ENCODE peak calls at places on chromosomes 11 and 22, in five cellular contexts. One of them, this sample, is unnamed. For H3K9me2 and H3K9me3, the result is how much of the 10 kb centered on the place peaks cover.

GRCh38 chr22:20229916-20230775 is 38.0 kb downstream of the RTN4R start:
- DNase-seq in OCI-LY7: no peak
- DNase-seq in PC-9: no peak
- DNase-seq in PC-3: no peak
- DNase-seq in GM23248: no peak
- DNase-seq in this sample: no peak

GRCh38 chr11:111912535-111912934 is at the start of gene HSPB2:
- DNase-seq in PC-3: no peak
- DNase-seq in GM23248: peak
- DNase-seq in PC-9: no peak
- DNase-seq in OCI-LY7: no peak
- DNase-seq in this sample: no peak

GRCh38 chr11:86551286-86551685 is 121.1 kb downstream of the ME3 start:
- DNase-seq in PC-9: no peak
- DNase-seq in PC-3: peak
- DNase-seq in OCI-LY7: no peak
- DNase-seq in GM23248: peak
- DNase-seq in this sample: no peak

GRCh38 chr11:46112961-46113617 is 8.2 kb downstream of the PHF21A start:
- DNase-seq in GM23248: peak
- DNase-seq in PC-3: peak
- DNase-seq in OCI-LY7: peak
- DNase-seq in PC-9: no peak
- DNase-seq in this sample: peak

GRCh38 chr22:29710922-29711593 is 8.7 kb upstream of the CABP7 start:
- DNase-seq in OCI-LY7: no peak
- DNase-seq in PC-3: no peak
- DNase-seq in PC-9: peak
- DNase-seq in GM23248: no peak
- DNase-seq in this sample: no peak

GRCh38 chr11:102494216-102494615 is 36.3 kb downstream of the MMP7 start:
- DNase-seq in PC-9: peak
- DNase-seq in OCI-LY7: no peak
- DNase-seq in PC-3: peak
- DNase-seq in GM23248: peak
- DNase-seq in this sample: no peak

GRCh38 chr11:22415481-22415880 is 77.3 kb downstream of the SLC17A6 start:
- DNase-seq in PC-3: no peak
- DNase-seq in PC-9: no peak
- DNase-seq in OCI-LY7: no peak
- DNase-seq in GM23248: peak
- DNase-seq in this sample: no peak

GRCh38 chr11:35618497-35619029 is 303 bp downstream of the FJX1 start:
- DNase-seq in GM23248: peak
- DNase-seq in PC-3: peak
- DNase-seq in OCI-LY7: no peak
- DNase-seq in PC-9: peak
- DNase-seq in this sample: no peak

GRCh38 chr11:125950696-125951645 is 5.1 kb downstream of the VSIG10L2 start:
- DNase-seq in PC-9: peak
- DNase-seq in GM23248: peak
- DNase-seq in OCI-LY7: no peak
- DNase-seq in PC-3: no peak
- DNase-seq in this sample: no peak

GRCh38 chr11:9858822-9859221 is 194.9 kb downstream of the SWAP70 start:
- DNase-seq in PC-9: no peak
- DNase-seq in OCI-LY7: peak
- DNase-seq in GM23248: peak
- DNase-seq in PC-3: peak
- DNase-seq in this sample: no peak

GRCh38 chr11:57406337-57406904 is 16.0 kb upstream of the PRG2 start:
- DNase-seq in GM23248: peak
- DNase-seq in OCI-LY7: no peak
- DNase-seq in PC-9: no peak
- DNase-seq in PC-3: peak
- DNase-seq in this sample: peak

GRCh38 chr11:35418847-35419712 is at the start of gene SLC1A2:
- DNase-seq in PC-3: no peak
- DNase-seq in OCI-LY7: no peak
- DNase-seq in PC-9: peak
- DNase-seq in GM23248: peak
- DNase-seq in this sample: no peak

GRCh38 chr11:93623179-93623578 is 38.3 kb upstream of the CEP295 start:
- DNase-seq in OCI-LY7: no peak
- DNase-seq in GM23248: no peak
- DNase-seq in PC-3: no peak
- DNase-seq in PC-9: peak
- DNase-seq in this sample: no peak
- H2AFZ ChIP-seq in OCI-LY7: no peak
- H2AFZ ChIP-seq in GM23248: no peak
- H2AFZ ChIP-seq in PC-3: no peak
- H2AFZ ChIP-seq in PC-9: no peak
- H2AFZ ChIP-seq in this sample: no peak

DNA sequence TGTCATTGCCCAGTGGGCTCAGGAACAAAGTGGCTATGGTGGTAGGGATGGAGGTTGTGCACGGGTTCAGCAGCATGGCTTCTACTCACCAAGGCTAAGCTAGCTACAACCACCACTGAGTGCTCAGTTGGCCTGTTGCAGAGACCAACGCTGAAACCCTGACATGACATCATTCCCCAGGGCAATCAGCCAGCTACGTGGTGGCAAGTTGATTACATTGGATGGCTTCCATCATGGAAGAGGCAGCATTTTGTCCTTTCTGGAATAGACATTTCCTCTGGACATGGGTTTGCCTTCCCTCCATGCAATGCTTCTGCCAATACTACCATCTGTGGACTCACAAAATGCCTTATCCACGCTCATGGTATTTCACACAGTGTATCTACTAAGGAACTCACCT is 634.3 kb downstream of the OPCML start:
- DNase-seq in PC-3: no peak
- DNase-seq in OCI-LY7: no peak
- DNase-seq in GM23248: no peak
- DNase-seq in PC-9: no peak
- DNase-seq in this sample: no peak
- H3K9me2 ChIP-seq in PC-3: under half
- H3K9me2 ChIP-seq in OCI-LY7: under half
- H3K9me2 ChIP-seq in GM23248: under half
- H3K9me2 ChIP-seq in PC-9: under half
- H3K9me2 ChIP-seq in this sample: under half

GRCh38 chr11:134468796-134469195 is 56.8 kb upstream of the B3GAT1 start:
- DNase-seq in PC-3: no peak
- DNase-seq in GM23248: no peak
- DNase-seq in OCI-LY7: no peak
- DNase-seq in PC-9: no peak
- DNase-seq in this sample: no peak

GRCh38 chr11:134468081-134468668 is 56.1 kb upstream of the B3GAT1 start:
- DNase-seq in PC-9: no peak
- DNase-seq in OCI-LY7: no peak
- DNase-seq in GM23248: no peak
- DNase-seq in PC-3: no peak
- DNase-seq in this sample: no peak

GRCh38 chr11:134471341-134472187 is 59.5 kb upstream of the B3GAT1 start:
- DNase-seq in GM23248: no peak
- DNase-seq in OCI-LY7: no peak
- DNase-seq in PC-3: no peak
- DNase-seq in PC-9: no peak
- DNase-seq in this sample: no peak

GRCh38 chr11:134470238-134470637 is 58.2 kb upstream of the B3GAT1 start:
- DNase-seq in PC-9: no peak
- DNase-seq in PC-3: no peak
- DNase-seq in OCI-LY7: no peak
- DNase-seq in GM23248: no peak
- DNase-seq in this sample: no peak

DNA sequence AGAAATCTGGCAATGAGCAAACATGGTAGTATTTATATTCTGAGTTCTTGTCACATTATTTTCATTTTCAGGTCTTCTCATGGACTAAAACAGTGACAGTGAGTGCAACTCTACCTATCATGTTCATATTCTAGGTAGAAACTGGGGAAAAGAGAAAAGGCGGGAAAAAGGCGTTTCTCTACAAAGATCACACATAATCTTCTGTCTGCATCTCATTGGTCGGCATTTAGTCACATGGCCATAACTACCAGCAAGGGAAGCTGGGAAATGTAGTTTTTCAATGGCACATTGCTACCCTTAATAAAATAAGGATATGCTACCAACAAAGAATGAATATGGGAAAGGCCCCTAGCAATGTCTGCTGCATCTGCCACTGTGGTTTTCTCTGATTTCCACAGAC is 57.6 kb upstream of the B3GAT1 start:
- DNase-seq in OCI-LY7: peak
- DNase-seq in PC-9: no peak
- DNase-seq in GM23248: no peak
- DNase-seq in PC-3: peak
- DNase-seq in this sample: peak
- H3K9me3 ChIP-seq in OCI-LY7: under half
- H3K9me3 ChIP-seq in PC-9: under half
- H3K9me3 ChIP-seq in GM23248: under half
- H3K9me3 ChIP-seq in PC-3: under half
- H3K9me3 ChIP-seq in this sample: under half

GRCh38 chr11:75591371-75591770 is 29.3 kb downstream of the SERPINH1 start:
- DNase-seq in GM23248: no peak
- DNase-seq in PC-3: no peak
- DNase-seq in PC-9: no peak
- DNase-seq in OCI-LY7: no peak
- DNase-seq in this sample: no peak
- H2AFZ ChIP-seq in GM23248: no peak
- H2AFZ ChIP-seq in PC-3: no peak
- H2AFZ ChIP-seq in PC-9: no peak
- H2AFZ ChIP-seq in OCI-LY7: no peak
- H2AFZ ChIP-seq in this sample: no peak

GRCh38 chr11:132895340-132895739 is 637.0 kb downstream of the OPCML start:
- DNase-seq in OCI-LY7: no peak
- DNase-seq in PC-9: no peak
- DNase-seq in PC-3: no peak
- DNase-seq in GM23248: peak
- DNase-seq in this sample: no peak

GRCh38 chr11:132901638-132902610 is 630.4 kb downstream of the OPCML start:
- DNase-seq in OCI-LY7: no peak
- DNase-seq in PC-3: no peak
- DNase-seq in GM23248: peak
- DNase-seq in PC-9: no peak
- DNase-seq in this sample: no peak

GRCh38 chr11:132904091-132904490 is 628.2 kb downstream of the OPCML start:
- DNase-seq in PC-9: no peak
- DNase-seq in GM23248: no peak
- DNase-seq in OCI-LY7: no peak
- DNase-seq in PC-3: no peak
- DNase-seq in this sample: no peak

GRCh38 chr11:132894598-132894997 is 637.7 kb downstream of the OPCML start:
- DNase-seq in PC-9: no peak
- DNase-seq in PC-3: no peak
- DNase-seq in OCI-LY7: no peak
- DNase-seq in GM23248: no peak
- DNase-seq in this sample: no peak

DNA sequence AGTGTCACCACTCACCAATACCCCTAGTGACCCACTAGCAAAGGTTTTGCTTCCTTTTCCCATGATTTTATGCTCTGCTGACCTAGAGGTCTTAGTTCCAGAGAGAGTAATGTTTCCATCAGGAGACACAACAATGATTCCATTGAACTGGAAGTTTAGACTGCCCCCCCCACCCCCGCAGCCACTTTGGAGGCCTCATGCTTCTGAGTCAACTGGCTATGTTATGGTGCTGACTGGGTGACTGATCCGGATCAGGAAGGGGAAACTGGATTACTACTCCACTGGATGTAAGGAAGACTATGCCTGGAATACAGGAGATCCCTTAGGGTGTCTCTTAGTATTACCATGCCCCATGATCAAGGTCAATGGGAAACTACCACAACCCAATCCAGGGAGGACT is 633.6 kb downstream of the OPCML start:
- DNase-seq in GM23248: no peak
- DNase-seq in OCI-LY7: no peak
- DNase-seq in PC-3: no peak
- DNase-seq in PC-9: no peak
- DNase-seq in this sample: no peak
- H3K9me2 ChIP-seq in GM23248: under half
- H3K9me2 ChIP-seq in OCI-LY7: under half
- H3K9me2 ChIP-seq in PC-3: under half
- H3K9me2 ChIP-seq in PC-9: under half
- H3K9me2 ChIP-seq in this sample: under half

GRCh38 chr22:25955323-25955722 is 213.3 kb downstream of the MYO18B start:
- DNase-seq in OCI-LY7: no peak
- DNase-seq in PC-3: no peak
- DNase-seq in PC-9: no peak
- DNase-seq in GM23248: no peak
- DNase-seq in this sample: no peak
- H3K9me3 ChIP-seq in OCI-LY7: under half
- H3K9me3 ChIP-seq in PC-3: under half
- H3K9me3 ChIP-seq in PC-9: under half
- H3K9me3 ChIP-seq in GM23248: under half
- H3K9me3 ChIP-seq in this sample: under half

DNA sequence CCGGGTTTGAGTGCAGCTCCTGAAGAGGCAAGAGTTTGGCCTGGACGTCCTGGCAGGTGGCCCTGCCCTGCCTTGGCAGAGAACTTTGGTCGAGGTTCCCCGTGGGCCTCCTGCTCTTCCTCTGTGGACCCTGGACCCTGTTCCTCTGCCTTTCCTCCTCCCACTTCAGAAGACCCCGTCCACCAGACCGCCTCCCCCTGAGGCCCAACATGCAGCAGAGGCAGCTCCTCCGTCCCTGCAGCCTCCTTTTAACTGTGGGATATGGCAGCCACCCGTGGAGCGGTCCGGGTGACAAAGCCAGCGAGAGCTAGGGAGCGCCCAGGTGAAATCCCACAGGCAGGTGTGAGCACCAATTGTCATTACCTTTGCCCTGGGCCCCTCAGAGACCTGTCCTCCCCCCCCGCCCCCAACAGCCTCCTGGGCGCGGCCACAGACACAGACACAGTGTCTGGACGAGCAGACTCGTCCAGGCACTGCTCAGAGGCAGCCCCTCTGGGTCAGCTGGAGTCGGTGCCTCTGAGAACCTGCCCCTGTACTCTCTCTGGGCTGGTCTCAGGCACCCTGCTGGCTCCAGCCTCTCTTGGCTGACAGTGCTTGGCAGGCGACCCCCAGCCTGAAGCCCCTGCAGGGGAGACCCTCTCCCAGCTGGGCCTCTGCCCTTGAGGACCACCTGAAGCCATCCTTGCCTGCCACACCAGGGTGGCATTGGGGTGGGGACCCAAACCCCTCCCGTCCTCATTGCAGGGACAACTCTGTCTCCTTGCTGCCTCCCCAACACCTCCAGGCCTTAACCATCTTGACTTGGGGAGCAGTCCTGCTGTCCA is 4.1 kb upstream of the PTDSS2 start:
- DNase-seq in PC-3: no peak
- DNase-seq in PC-9: no peak
- DNase-seq in OCI-LY7: no peak
- DNase-seq in GM23248: no peak
- DNase-seq in this sample: no peak
- H2AFZ ChIP-seq in PC-3: no peak
- H2AFZ ChIP-seq in PC-9: no peak
- H2AFZ ChIP-seq in OCI-LY7: peak
- H2AFZ ChIP-seq in GM23248: no peak
- H2AFZ ChIP-seq in this sample: no peak